ENCODE peak calls at places on chromosomes 13 and 19, in six cellular contexts. H, S, F, V, C and D are unnamed samples.

GRCh38 chr13:99125335-99125915 is 75.2 kb upstream of the UBAC2 start:
- DNase-seq in F (no peak), S (no peak), V (no peak), C (no peak), H (no peak), D (no peak)

GRCh38 chr13:75440100-75440499 is 41.9 kb downstream of the TBC1D4 start:
- DNase-seq in V (no peak), H (peak; percentile 32), F (no peak), C (no peak), S (no peak), D (no peak)

GRCh38 chr13:71621152-71622124 is 245.6 kb downstream of the DACH1 start:
- DNase-seq in C (no peak), F (no peak), S (no peak), V (no peak), H (no peak), D (no peak)

GRCh38 chr19:54415208-54415900 is at the start of gene TTYH1:
- DNase-seq in F (no peak), C (no peak), S (no peak), H (no peak), V (no peak), D (no peak)

GRCh38 chr19:16470541-16470910 is 1.2 kb downstream of the EPS15L1 start:
- DNase-seq in V (no peak), S (no peak), F (no peak), H (no peak), C (no peak), D (no peak)

GRCh38 chr13:72542241-72542640 is 185.2 kb downstream of the MZT1 start:
- DNase-seq in C (no peak), V (no peak), S (no peak), F (no peak), H (no peak), D (no peak)

GRCh38 chr13:112710855-112711527 is 21.2 kb downstream of the ATP11A start:
- DNase-seq in F (no peak), V (no peak), H (peak; percentile 6), C (peak; percentile 52), S (peak; percentile 67), D (peak; percentile 74)

GRCh38 chr13:43584711-43585110 is 202.1 kb downstream of the ENOX1 start:
- DNase-seq in F (no peak), S (no peak), C (no peak), V (no peak), H (no peak), D (no peak)

DNA sequence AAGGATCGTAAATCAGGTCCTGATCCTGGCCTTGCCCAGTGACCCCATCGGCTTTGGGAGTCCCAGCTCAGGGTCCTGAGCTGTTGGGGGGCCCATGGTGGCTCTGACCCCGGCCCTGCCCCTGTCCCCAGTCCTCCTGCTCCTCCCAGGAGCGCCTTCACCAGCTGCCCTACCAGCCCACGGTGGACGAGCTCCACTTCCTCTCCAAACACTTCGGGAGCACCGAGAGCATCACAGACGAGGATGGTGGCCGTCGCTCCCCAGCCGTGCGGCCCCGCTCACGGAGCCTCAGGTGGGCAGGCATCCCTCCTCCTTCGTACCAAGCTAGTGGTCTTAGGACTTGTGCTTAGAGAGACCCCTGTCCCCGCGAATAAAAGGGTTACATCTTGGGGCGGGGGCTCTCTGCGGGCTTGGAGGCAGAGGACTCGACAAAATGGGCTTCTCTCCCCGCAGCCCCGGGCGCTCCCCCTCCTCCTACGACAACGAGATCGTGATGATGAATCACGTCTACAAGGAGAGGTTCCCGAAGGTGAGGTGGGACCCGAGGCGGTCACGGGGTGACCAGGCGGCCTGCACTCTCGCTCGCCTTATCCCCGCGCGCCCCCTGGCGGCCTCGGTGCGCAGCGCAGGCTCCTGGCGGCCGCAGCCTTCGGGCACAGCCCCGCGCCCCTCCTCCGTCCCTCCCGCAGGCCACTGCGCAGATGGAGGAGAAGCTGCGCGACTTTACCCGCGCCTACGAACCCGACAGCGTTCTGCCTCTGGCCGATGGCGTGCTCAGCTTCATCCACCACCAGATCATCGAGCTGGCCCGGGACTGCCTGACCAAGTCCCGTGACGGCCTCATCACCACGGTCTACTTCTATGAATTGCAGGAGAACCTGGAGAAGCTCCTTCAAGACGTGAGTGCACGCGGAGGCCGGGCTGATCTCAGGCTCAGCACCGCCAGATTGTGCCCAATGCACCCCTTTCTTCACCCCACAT is 9.1 kb downstream of the MAST1 start:
- DNase-seq in F (peak; percentile 93), V (no peak), H (peak; percentile 88), C (peak; percentile 83), S (peak; percentile 87), D (peak; percentile 92)
- TF ChIP-seq EP300 in F (no peak), V (no peak), H (no peak), C (no peak), S (no peak), D (no peak)

GRCh38 chr19:45171211-45171623 is 6.8 kb downstream of the TRAPPC6A start:
- DNase-seq in V (no peak), C (no peak), S (no peak), F (no peak), H (no peak), D (no peak)
- TF ChIP-seq EP300 in V (no peak), C (no peak), S (no peak), F (no peak), H (no peak), D (no peak)

DNA sequence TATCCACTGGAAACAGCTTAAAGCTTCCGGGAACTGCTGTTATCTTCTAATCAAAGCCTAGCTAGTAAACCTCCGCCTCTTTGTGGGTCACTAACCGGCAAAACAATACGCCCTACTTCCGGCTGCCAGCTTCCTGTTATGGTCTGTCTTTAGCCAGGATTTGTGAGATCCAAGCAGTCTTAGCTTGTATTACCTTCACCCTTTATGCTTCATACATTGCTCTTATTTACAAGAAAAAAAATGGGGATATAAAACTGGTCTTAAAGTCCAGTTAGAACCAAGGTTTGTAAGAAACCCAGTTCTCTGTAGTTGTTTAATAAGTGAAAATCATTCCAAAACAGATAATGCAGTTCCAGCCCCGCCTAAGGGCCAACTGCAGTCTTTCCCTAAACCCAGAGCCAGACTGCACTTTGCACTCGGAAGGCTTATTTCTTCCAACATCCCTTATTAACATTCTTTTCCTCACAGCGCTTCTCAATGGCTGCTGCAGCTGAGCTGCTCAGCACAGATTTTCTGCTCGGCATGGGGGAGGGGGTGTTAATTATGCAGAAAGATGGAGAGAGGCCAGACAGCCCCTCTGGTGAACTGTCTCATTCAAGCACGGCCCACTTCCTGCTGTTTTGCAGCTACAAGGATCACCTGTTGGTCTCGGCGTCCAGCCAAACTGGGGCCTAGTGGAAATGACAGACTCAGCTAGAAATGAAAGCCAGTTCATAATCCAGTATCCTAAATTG is 368.4 kb downstream of the KLF12 start:
- DNase-seq in F (peak; percentile 81), C (peak; percentile 66), H (peak; percentile 81), S (peak; percentile 65), V (no peak), D (peak; percentile 92)
- TF ChIP-seq EP300 in F (no peak), C (no peak), H (no peak), S (no peak), V (peak; percentile 30), D (no peak)

GRCh38 chr19:2399582-2399981 is 27.8 kb downstream of the TIMM13 start:
- DNase-seq in V (no peak), H (no peak), C (no peak), S (no peak), F (no peak), D (no peak)

GRCh38 chr19:2394054-2394668 is 33.2 kb downstream of the TIMM13 start:
- DNase-seq in H (peak; percentile 40), S (no peak), V (no peak), C (peak; percentile 10), F (no peak), D (no peak)

GRCh38 chr19:2394669-2395292 is 32.6 kb downstream of the TIMM13 start:
- DNase-seq in V (no peak), F (no peak), C (no peak), H (peak; percentile 72), S (no peak), D (no peak)

GRCh38 chr19:2398735-2399305 is 28.6 kb downstream of the TIMM13 start:
- DNase-seq in C (no peak), S (no peak), V (no peak), H (no peak), F (no peak), D (no peak)
- TF ChIP-seq EP300 in C (no peak), S (no peak), V (no peak), H (no peak), F (no peak), D (no peak)

GRCh38 chr19:47520343-47520806 is 5.5 kb upstream of the NAPA start:
- DNase-seq in C (no peak), S (no peak), V (no peak), F (no peak), H (no peak), D (no peak)

GRCh38 chr19:47521473-47522180 is 6.8 kb upstream of the NAPA start:
- DNase-seq in C (no peak), F (no peak), S (no peak), V (no peak), H (no peak), D (no peak)

GRCh38 chr19:47520839-47521238 is 6.0 kb upstream of the NAPA start:
- DNase-seq in F (no peak), S (no peak), H (no peak), V (no peak), C (no peak), D (no peak)

GRCh38 chr19:47526798-47527197 is 11.9 kb upstream of the NAPA start:
- DNase-seq in F (no peak), C (no peak), V (no peak), H (no peak), S (no peak), D (no peak)

DNA sequence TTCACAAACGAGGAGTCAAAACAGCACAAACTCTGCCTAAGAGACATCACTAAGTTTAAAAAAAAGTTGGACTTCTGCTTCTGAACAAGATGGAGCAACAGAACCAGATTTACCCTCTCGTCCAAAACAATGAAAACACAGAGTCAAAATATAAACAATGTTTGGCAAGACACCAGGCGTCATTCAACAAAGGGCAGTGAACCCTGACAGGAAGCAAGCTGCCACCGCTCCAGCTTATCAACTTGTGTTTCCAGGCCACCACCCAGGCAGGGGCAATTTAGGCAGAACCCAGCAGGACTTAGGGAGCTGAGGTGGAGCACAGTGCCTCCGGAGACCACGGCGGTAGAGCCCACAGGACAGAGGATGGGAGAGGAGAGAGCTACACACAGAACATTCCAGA is 8.6 kb upstream of the NAPA start:
- DNase-seq in F (no peak), C (no peak), V (no peak), S (no peak), H (peak; percentile 58), D (no peak)
- TF ChIP-seq EP300 in F (no peak), C (no peak), V (no peak), S (no peak), H (no peak), D (no peak)